ENCODE peak calls at places on chromosomes 5 and 9, in four cellular contexts. B, S, I and A are unnamed samples.

GRCh38 chr5:1548702-1549523 is 25.2 kb upstream of the LPCAT1 start:
- DNase-seq in I (no peak), B (peak; percentile 21), S (no peak), A (no peak)

GRCh38 chr5:54537720-54538119 is 20.2 kb downstream of the SNX18 start:
- DNase-seq in S (no peak), I (no peak), B (no peak), A (no peak)

GRCh38 chr5:607541-608285 is 4.4 kb upstream of the CEP72 start:
- DNase-seq in I (peak; percentile 48), S (no peak), B (no peak), A (no peak)

GRCh38 chr9:99827244-99827643 is 5.6 kb downstream of the NR4A3 start:
- DNase-seq in S (no peak), B (no peak), I (no peak), A (no peak)

GRCh38 chr5:691817-692529 is 1.2 kb downstream of the TPPP start:
- DNase-seq in I (no peak), S (no peak), B (no peak), A (no peak)

GRCh38 chr5:146344155-146345118 is 5.8 kb downstream of the POU4F3 start:
- DNase-seq in B (no peak), S (peak; percentile 88), I (no peak), A (no peak)

GRCh38 chr9:98760231-98760630 is 36.1 kb downstream of the ANKS6 start:
- DNase-seq in S (no peak), B (no peak), I (no peak), A (no peak)

GRCh38 chr9:129576546-129577543 is 44.1 kb downstream of the C9orf50 start:
- DNase-seq in I (no peak), S (peak; percentile 44), B (no peak), A (no peak)

GRCh38 chr5:173572431-173573125 is 43.9 kb downstream of the BOD1 start:
- DNase-seq in I (no peak), B (no peak), S (no peak), A (no peak)

GRCh38 chr5:24045034-24045433 is 537.6 kb downstream of the PRDM9 start:
- DNase-seq in B (no peak), I (no peak), S (no peak), A (no peak)

GRCh38 chr9:82957526-82958379 is 105.2 kb downstream of the RASEF start:
- DNase-seq in S (no peak), I (no peak), B (no peak), A (no peak)

GRCh38 chr9:96644137-96644536 is 11.0 kb downstream of the PRXL2C start:
- DNase-seq in I (no peak), B (no peak), S (no peak), A (no peak)

GRCh38 chr5:65191554-65192126 is 290.1 kb downstream of the ADAMTS6 start:
- DNase-seq in B (no peak), S (no peak), I (no peak), A (peak; percentile 63)

GRCh38 chr9:33415152-33416038 is 13.0 kb upstream of the AQP7 start:
- DNase-seq in I (peak; percentile 93), B (peak; percentile 80), S (peak; percentile 85), A (no peak)

GRCh38 chr9:70747335-70747734 is 332.9 kb upstream of the KLF9 start:
- DNase-seq in I (no peak), B (no peak), S (no peak), A (no peak)

GRCh38 chr5:134145779-134146581 is 30.8 kb downstream of the SKP1 start:
- DNase-seq in I (peak; percentile 84), B (peak; percentile 71), S (peak; percentile 88), A (no peak)

GRCh38 chr5:67266654-67267350 is 70.2 kb upstream of the CD180 start:
- DNase-seq in S (no peak), B (no peak), I (no peak), A (no peak)

GRCh38 chr9:137902646-137903045 is 25.1 kb downstream of the CACNA1B start:
- DNase-seq in S (no peak), B (no peak), I (no peak), A (no peak)

GRCh38 chr9:114611516-114612271 is 603 bp downstream of the TMEM268 start:
- DNase-seq in I (peak; percentile 55), B (peak; percentile 52), S (peak; percentile 41), A (no peak)

GRCh38 chr5:62606878-62607277 is 28.3 kb downstream of the LRRC70 start:
- DNase-seq in I (no peak), S (no peak), B (no peak), A (no peak)

GRCh38 chr5:98585661-98586310 is 187.7 kb upstream of the RGMB start:
- DNase-seq in I (no peak), B (no peak), S (no peak), A (no peak)

GRCh38 chr5:38725419-38725865 is 120.4 kb upstream of the OSMR start:
- DNase-seq in I (no peak), B (no peak), S (no peak), A (no peak)

GRCh38 chr5:42404366-42404765 is 18.9 kb upstream of the GHR start:
- DNase-seq in B (no peak), S (no peak), I (no peak), A (no peak)

GRCh38 chr5:136020383-136021015 is 8.3 kb upstream of the TGFBI start:
- DNase-seq in S (no peak), I (no peak), B (peak; percentile 85), A (peak; percentile 99)

GRCh38 chr5:149265559-149265958 is 6.1 kb upstream of the AFAP1L1 start:
- DNase-seq in B (no peak), I (no peak), S (peak; percentile 22), A (no peak)

GRCh38 chr5:150529147-150529546 is 21.2 kb downstream of the NDST1 start:
- DNase-seq in B (no peak), I (no peak), S (no peak), A (no peak)

GRCh38 chr5:91378683-91379601 is 4.2 kb downstream of the ARRDC3 start:
- DNase-seq in I (no peak), S (peak; percentile 13), B (no peak), A (no peak)

GRCh38 chr9:131873891-131874440 is 134.1 kb upstream of the RAPGEF1 start:
- DNase-seq in S (no peak), B (no peak), I (no peak), A (no peak)

GRCh38 chr9:126158591-126159519 is 167.8 kb upstream of the MVB12B start:
- DNase-seq in B (no peak), S (no peak), I (peak; percentile 9), A (no peak)

GRCh38 chr9:21381752-21382339 is 3.4 kb downstream of the IFNA2 start:
- DNase-seq in S (peak; percentile 48), I (no peak), B (no peak), A (no peak)

GRCh38 chr9:4662989-4663792 is 1.1 kb downstream of the PLPP6 start:
- DNase-seq in B (peak; percentile 3), I (no peak), S (peak; percentile 61), A (no peak)

DNA sequence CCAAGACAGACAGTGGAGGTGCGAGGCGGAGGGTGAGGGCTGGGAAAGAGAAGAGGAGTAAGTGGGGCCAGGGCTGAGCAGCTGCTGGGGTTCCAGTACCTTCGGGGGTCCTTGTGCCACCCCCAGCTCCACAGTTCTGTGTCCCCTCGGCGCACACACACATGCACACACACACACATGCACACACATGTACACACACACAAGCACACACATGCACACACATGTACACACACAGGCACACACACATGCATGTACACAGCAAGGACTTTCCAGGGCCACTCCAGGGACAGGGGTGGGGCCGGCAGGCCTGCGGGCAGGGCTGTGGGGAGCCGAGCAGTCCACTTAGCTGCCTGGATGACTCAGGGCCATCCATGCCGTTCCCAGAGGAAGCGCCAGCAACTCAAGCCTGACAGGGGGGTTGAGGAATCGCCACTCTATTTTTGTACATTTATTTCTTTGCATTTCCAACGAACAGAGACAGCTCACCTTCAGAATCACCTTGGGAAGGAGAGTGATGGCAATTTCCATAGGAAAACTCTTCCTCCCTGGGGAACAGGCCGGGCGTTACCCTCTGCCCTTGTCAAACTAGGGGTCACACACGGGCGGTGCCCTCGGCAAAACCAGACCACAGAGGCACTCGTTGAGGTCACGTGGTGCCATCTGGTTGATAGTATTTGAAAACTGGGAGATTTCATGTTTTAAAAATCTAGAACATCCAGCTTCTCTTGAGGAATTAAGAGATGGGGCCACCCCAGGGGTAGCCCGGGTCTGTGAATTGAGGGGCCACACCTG is 135.7 kb downstream of the ADAMTS2 start:
- DNase-seq in I (no peak), B (no peak), S (no peak), A (no peak)
- H3K4me1 ChIP-seq in I (no peaks in the 10 kb centered on the region), B (no peaks in the 10 kb centered on the region), S (no peaks in the 10 kb centered on the region), A (no peaks in the 10 kb centered on the region)

GRCh38 chr9:127783111-127783621 is 2.7 kb upstream of the CDK9 start:
- DNase-seq in S (no peak), B (no peak), I (peak; percentile 57), A (no peak)
- H3K27ac ChIP-seq in S (no peak overlapping the region), B (no peak overlapping the region), I (peak overlapping the region; percentile 97), A (no peak overlapping the region)

GRCh38 chr9:27460225-27461023 is 63.7 kb upstream of the IFNK start:
- DNase-seq in B (no peak), S (no peak), I (no peak), A (peak; percentile 90)

GRCh38 chr9:27467486-27467885 is 56.6 kb upstream of the IFNK start:
- DNase-seq in I (no peak), B (no peak), S (no peak), A (peak; percentile 58)

GRCh38 chr9:27462846-27463245 is 61.2 kb upstream of the IFNK start:
- DNase-seq in I (no peak), S (no peak), B (no peak), A (no peak)

GRCh38 chr9:27457445-27457844 is 66.6 kb upstream of the IFNK start:
- DNase-seq in I (no peak), B (no peak), S (peak; percentile 67), A (no peak)

DNA sequence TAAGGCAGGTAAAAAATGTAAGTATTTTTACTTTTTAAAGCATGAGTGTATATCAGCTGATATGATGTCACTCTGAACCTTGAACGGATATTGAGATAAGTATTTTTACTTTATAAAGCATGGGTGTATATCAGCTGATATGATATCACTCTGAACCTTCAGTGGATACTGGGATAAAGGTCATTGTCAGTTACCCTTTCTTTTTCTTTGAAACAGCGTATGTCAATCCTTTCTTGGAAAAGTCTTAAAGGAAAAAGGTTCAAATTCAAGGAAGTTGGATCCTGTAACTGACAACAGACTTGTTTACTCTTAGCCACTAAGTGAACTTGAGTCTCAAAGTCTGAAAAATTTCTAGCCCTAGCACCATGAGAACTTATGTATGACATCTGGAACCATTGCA is 61.7 kb upstream of the IFNK start:
- DNase-seq in B (no peak), I (no peak), S (no peak), A (no peak)
- H3K4me1 ChIP-seq in B (no peaks in the 10 kb centered on the region), I (peaks cover 38% of the 10 kb centered on the region), S (peaks cover 6% of the 10 kb centered on the region), A (peaks cover 39% of the 10 kb centered on the region)

GRCh38 chr5:68447530-68447929 is 232.0 kb downstream of the PIK3R1 start:
- DNase-seq in B (no peak), I (no peak), S (no peak), A (no peak)
- H3K27ac ChIP-seq in B (no peak overlapping the region), I (no peak overlapping the region), S (no peak overlapping the region), A (no peak overlapping the region)

DNA sequence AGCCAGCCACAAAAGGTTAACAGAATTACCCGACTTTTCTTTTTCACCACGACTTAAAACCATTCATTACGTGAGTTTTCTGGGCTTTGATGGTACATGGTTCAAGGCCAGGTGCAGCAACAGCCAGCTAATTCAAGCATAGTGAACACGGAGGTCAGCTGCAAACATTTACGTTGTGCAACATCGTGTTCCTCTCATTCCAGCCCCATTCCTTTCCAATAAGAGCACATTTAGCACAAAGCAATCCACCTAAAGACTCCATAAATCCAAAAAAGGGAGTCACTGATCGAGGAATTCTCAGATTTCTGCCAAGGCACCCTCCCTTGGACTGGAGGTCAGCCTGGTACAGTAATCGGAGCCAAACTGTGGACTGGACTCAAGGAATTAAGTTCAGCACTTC is 14.4 kb downstream of the NREP start:
- DNase-seq in B (no peak), S (no peak), I (no peak), A (no peak)
- H3K4me1 ChIP-seq in B (no peaks in the 10 kb centered on the region), S (no peaks in the 10 kb centered on the region), I (peaks cover 44% of the 10 kb centered on the region), A (no peaks in the 10 kb centered on the region)

GRCh38 chr9:133114886-133115603 is 6.0 kb downstream of the RALGDS start:
- DNase-seq in B (no peak), I (no peak), S (no peak), A (no peak)
- H3K27ac ChIP-seq in B (no peak overlapping the region), I (peak overlapping the region; percentile 63), S (no peak overlapping the region), A (no peak overlapping the region)